ENCODE peak calls at places on chromosomes 12 and 14, in four cellular contexts. W, C, S and D are unnamed samples.

GRCh38 chr14:100246809-100247428 is 8.0 kb downstream of the YY1 start:
- DNase-seq in W (no peak), C (peak; percentile 61), S (no peak), D (peak; percentile 58)

GRCh38 chr12:5172886-5173285 is 129.2 kb downstream of the KCNA5 start:
- DNase-seq in C (no peak), W (no peak), S (no peak), D (no peak)

GRCh38 chr12:118645219-118645618 is 268.9 kb downstream of the SUDS3 start:
- DNase-seq in W (no peak), S (no peak), C (peak; percentile 0), D (peak; percentile 70)

GRCh38 chr14:56808314-56809201 is 1.7 kb downstream of the OTX2 start:
- DNase-seq in C (no peak), S (no peak), W (no peak), D (no peak)

GRCh38 chr14:53948181-53948884 is 8.3 kb downstream of the BMP4 start:
- DNase-seq in C (no peak), W (no peak), S (no peak), D (no peak)

GRCh38 chr14:92362781-92363235 is 39.8 kb downstream of the SLC24A4 start:
- DNase-seq in W (peak; percentile 88), S (no peak), C (peak; percentile 90), D (no peak)

GRCh38 chr14:100688598-100689499 is 37.8 kb upstream of the DLK1 start:
- DNase-seq in C (peak; percentile 86), S (no peak), W (no peak), D (no peak)

GRCh38 chr14:52793061-52793460 is 1.7 kb upstream of the GNPNAT1 start:
- DNase-seq in S (no peak), C (no peak), W (no peak), D (no peak)

GRCh38 chr12:96294831-96295230 is 100.7 kb downstream of the ELK3 start:
- DNase-seq in C (no peak), S (peak; percentile 9), W (no peak), D (no peak)

GRCh38 chr12:128810182-128811127 is 13.3 kb downstream of the SLC15A4 start:
- DNase-seq in W (peak; percentile 67), C (peak; percentile 79), S (no peak), D (no peak)

GRCh38 chr14:93032301-93032929 is 83.3 kb downstream of the ITPK1 start:
- DNase-seq in C (peak; percentile 62), W (no peak), S (no peak), D (no peak)

GRCh38 chr12:63068857-63069442 is 82.1 kb downstream of the AVPR1A start:
- DNase-seq in W (no peak), C (peak; percentile 75), S (no peak), D (peak; percentile 71)

GRCh38 chr14:37318938-37319337 is 121.2 kb downstream of the MIPOL1 start:
- DNase-seq in S (no peak), W (no peak), C (no peak), D (no peak)

GRCh38 chr12:13082866-13083265 is 20.6 kb downstream of the GSG1 start:
- DNase-seq in W (no peak), S (no peak), C (no peak), D (no peak)

GRCh38 chr12:131422185-131422515 is 288.7 kb upstream of the SFSWAP start:
- DNase-seq in C (no peak), W (no peak), S (no peak), D (peak; percentile 20)

GRCh38 chr12:83256581-83256980 is 569.9 kb downstream of the TMTC2 start:
- DNase-seq in W (no peak), C (no peak), S (no peak), D (no peak)

GRCh38 chr12:111788178-111788654 is 21.5 kb downstream of the ALDH2 start:
- DNase-seq in W (peak; percentile 56), S (no peak), C (peak; percentile 47), D (peak; percentile 65)

GRCh38 chr14:64123241-64123956 is 170.8 kb downstream of the ESR2 start:
- DNase-seq in C (peak; percentile 29), W (no peak), S (no peak), D (no peak)

GRCh38 chr14:51024377-51024776 is 70.5 kb downstream of the TRIM9 start:
- DNase-seq in W (no peak), S (no peak), C (no peak), D (no peak)

GRCh38 chr14:33793711-33794110 is 157.2 kb downstream of the EGLN3 start:
- DNase-seq in S (no peak), W (no peak), C (no peak), D (peak; percentile 52)

GRCh38 chr12:128609861-128610260 is 213.9 kb downstream of the SLC15A4 start:
- DNase-seq in S (no peak), C (no peak), W (no peak), D (no peak)

GRCh38 chr12:6767301-6767591 is 1.1 kb downstream of the PTMS start:
- DNase-seq in S (no peak), C (peak; percentile 59), W (no peak), D (no peak)

GRCh38 chr12:56117778-56118687 is at the start of gene ZC3H10:
- DNase-seq in C (peak; percentile 100), S (peak; percentile 98), W (peak; percentile 99), D (peak; percentile 100)

GRCh38 chr12:76329163-76329562 is 19.1 kb downstream of the BBS10 start:
- DNase-seq in S (peak; percentile 76), W (no peak), C (peak; percentile 81), D (no peak)

GRCh38 chr14:21233457-21234076 is 35.7 kb downstream of the HNRNPC start:
- DNase-seq in W (no peak), C (peak; percentile 48), S (no peak), D (peak; percentile 59)

GRCh38 chr12:6963016-6963731 is 7.3 kb downstream of the PHB2 start:
- DNase-seq in S (no peak), W (no peak), C (no peak), D (peak; percentile 72)

GRCh38 chr14:89899917-89900680 is 54.4 kb downstream of the EFCAB11 start:
- DNase-seq in S (no peak), C (peak; percentile 61), W (no peak), D (peak; percentile 65)

GRCh38 chr14:59407246-59407615 is 57.9 kb downstream of the GPR135 start:
- DNase-seq in S (peak; percentile 70), W (no peak), C (peak; percentile 97), D (no peak)

GRCh38 chr14:63632932-63633514 is 8.6 kb downstream of the WDR89 start:
- DNase-seq in S (no peak), C (peak; percentile 61), W (no peak), D (peak; percentile 87)

GRCh38 chr14:68669101-68669500 is 123.8 kb downstream of the ZFP36L1 start:
- DNase-seq in W (no peak), C (no peak), S (no peak), D (peak; percentile 83)

GRCh38 chr12:49838973-49839633 is 3.8 kb downstream of the BCDIN3D start:
- DNase-seq in W (no peak), C (peak; percentile 66), S (no peak), D (peak; percentile 85)

GRCh38 chr12:47785036-47785886 is 12.2 kb downstream of the SLC48A1 start:
- DNase-seq in S (no peak), W (no peak), C (no peak), D (no peak)

GRCh38 chr12:47785887-47786661 is 13.0 kb downstream of the SLC48A1 start:
- DNase-seq in S (no peak), W (no peak), C (no peak), D (no peak)

GRCh38 chr12:47783024-47783755 is 10.2 kb downstream of the SLC48A1 start:
- DNase-seq in W (no peak), C (no peak), S (no peak), D (no peak)

GRCh38 chr12:47782372-47782770 is 9.3 kb downstream of the SLC48A1 start:
- DNase-seq in W (no peak), C (no peak), S (no peak), D (no peak)

DNA sequence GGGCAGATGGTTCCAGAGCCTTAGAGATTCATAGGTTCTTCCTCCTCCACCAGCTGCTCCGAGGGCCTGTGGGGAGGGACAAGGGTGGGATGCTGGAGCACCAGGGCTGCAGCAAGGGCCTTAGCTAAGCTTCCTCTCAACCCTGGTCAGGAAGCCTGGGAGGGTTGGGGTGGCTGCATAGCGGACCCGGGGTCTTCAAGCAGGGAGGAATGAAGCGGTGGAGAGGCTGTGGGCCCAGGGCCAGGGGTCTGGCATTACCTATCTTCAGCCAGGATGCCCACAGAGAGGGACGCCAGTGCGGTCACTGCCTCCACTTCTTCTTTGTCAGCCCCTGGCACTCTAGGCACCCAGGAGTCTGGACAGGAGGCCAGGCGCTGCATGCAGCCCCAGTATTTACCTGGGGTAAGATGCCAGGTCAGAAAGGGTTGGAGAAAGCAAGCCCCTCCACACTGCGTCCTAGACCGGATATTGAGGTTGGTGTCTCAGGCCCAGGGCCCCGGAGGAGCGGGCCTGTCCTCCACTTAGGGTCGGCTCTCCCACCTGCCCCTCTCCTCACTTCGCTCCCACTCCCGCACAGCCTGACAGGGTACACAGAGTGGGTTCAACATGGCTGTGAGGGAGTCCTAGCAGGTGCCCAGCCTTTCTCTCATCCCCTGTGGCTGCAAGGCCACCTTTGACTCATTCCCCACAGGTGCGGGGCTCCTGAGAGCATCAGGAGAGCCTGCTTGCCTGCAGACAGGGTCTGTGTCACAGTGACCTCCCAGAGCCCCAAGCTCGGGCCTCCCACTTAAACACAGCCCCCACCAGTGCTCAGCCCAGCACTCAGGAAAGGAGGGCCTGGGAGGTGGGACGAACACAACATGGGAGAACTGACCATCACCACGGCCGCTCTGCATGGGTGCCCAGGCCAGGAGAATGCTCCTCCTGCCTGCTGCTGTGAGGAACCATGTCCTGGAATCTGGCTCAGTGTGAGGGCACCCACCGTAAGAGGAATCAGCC is 11.1 kb downstream of the SLC48A1 start:
- DNase-seq in W (no peak), C (no peak), S (no peak), D (no peak)
- H3K36me3 ChIP-seq in W (peaks cover 8% of the 10 kb centered on the region), C (peaks cover 59% of the 10 kb centered on the region), S (peaks cover 64% of the 10 kb centered on the region), D (peaks cover 30% of the 10 kb centered on the region)

GRCh38 chr14:101776315-101776714 is 14.8 kb downstream of the PPP2R5C start:
- DNase-seq in S (no peak), W (no peak), C (no peak), D (peak; percentile 56)
- H3K36me3 ChIP-seq in S (no peaks in the 10 kb centered on the region), W (peaks cover 2% of the 10 kb centered on the region), C (no peaks in the 10 kb centered on the region), D (peaks cover 3% of the 10 kb centered on the region)

GRCh38 chr12:124440031-124440626 is 127.3 kb downstream of the NCOR2 start:
- DNase-seq in C (no peak), W (no peak), S (no peak), D (no peak)

GRCh38 chr12:124442281-124442680 is 125.1 kb downstream of the NCOR2 start:
- DNase-seq in C (peak; percentile 62), W (no peak), S (no peak), D (no peak)

GRCh38 chr12:124441443-124442190 is 125.8 kb downstream of the NCOR2 start:
- DNase-seq in C (peak; percentile 99), W (peak; percentile 75), S (peak; percentile 57), D (no peak)

GRCh38 chr12:124442772-124443445 is 124.5 kb downstream of the NCOR2 start:
- DNase-seq in S (no peak), W (no peak), C (peak; percentile 96), D (no peak)

GRCh38 chr12:124440841-124441381 is 126.5 kb downstream of the NCOR2 start:
- DNase-seq in W (no peak), C (peak; percentile 64), S (no peak), D (no peak)
- H3K36me3 ChIP-seq in W (no peaks in the 10 kb centered on the region), C (no peaks in the 10 kb centered on the region), S (peaks cover 16% of the 10 kb centered on the region), D (peaks cover 4% of the 10 kb centered on the region)

GRCh38 chr12:304815-305214 is 42.2 kb upstream of the SLC6A13 start:
- DNase-seq in W (no peak), S (no peak), C (peak; percentile 2), D (no peak)
- H3K36me3 ChIP-seq in W (peaks cover 4% of the 10 kb centered on the region), S (peaks cover 7% of the 10 kb centered on the region), C (peaks cover 69% of the 10 kb centered on the region), D (peaks cover 62% of the 10 kb centered on the region)

DNA sequence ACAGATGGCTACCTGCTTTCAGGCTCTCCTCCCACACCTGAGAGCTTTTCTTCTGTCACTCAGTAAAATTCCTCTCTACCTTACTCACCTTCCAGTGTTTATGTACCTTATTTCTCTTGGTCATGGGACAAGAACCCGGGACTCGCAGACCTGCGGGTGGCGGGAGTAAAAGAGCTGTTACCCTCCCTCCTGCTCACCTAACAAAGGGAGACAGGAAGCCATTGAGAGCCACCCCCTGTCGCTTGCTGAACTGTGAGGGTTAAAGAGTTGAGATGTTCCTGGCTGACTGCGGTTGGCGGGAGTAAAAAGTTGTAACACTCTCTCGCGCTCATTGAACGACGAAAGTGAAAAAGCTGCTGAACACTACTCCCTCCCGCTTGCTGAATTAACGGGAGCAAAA is 1935.1 kb upstream of the FLRT2 start:
- DNase-seq in C (no peak), W (no peak), S (no peak), D (no peak)
- H3K36me3 ChIP-seq in C (no peaks in the 10 kb centered on the region), W (no peaks in the 10 kb centered on the region), S (no peaks in the 10 kb centered on the region), D (no peaks in the 10 kb centered on the region)